ENCODE peak calls at places on chromosomes 16 and 17, in ten cellular contexts. One of them, this sample, is unnamed.

GRCh38 chr16:11510178-11510973 is 76.3 kb downstream of the LITAF start:
- DNase-seq in AG04449: no peak
- DNase-seq in SK-N-SH: no peak
- DNase-seq in thoracic aorta: no peak
- DNase-seq in dorsolateral prefrontal cortex: no peak
- DNase-seq in RWPE2: no peak
- DNase-seq in heart left ventricle: no peak
- DNase-seq in Peyer's patch: no peak
- DNase-seq in NB4: no peak
- DNase-seq in HL-60: no peak
- DNase-seq in this sample: no peak

GRCh38 chr17:40499551-40500189 is 1.8 kb downstream of the TNS4 start:
- DNase-seq in RWPE2: no peak
- DNase-seq in dorsolateral prefrontal cortex: no peak
- DNase-seq in HL-60: no peak
- DNase-seq in thoracic aorta: peak
- DNase-seq in heart left ventricle: peak
- DNase-seq in SK-N-SH: peak
- DNase-seq in AG04449: no peak
- DNase-seq in NB4: no peak
- DNase-seq in Peyer's patch: peak
- DNase-seq in this sample: no peak

GRCh38 chr17:63579633-63580032 is 21.1 kb upstream of the TACO1 start:
- DNase-seq in SK-N-SH: no peak
- DNase-seq in NB4: no peak
- DNase-seq in AG04449: no peak
- DNase-seq in dorsolateral prefrontal cortex: no peak
- DNase-seq in heart left ventricle: no peak
- DNase-seq in RWPE2: no peak
- DNase-seq in Peyer's patch: no peak
- DNase-seq in thoracic aorta: no peak
- DNase-seq in HL-60: no peak
- DNase-seq in this sample: no peak

GRCh38 chr17:43021739-43022512 is at the start of gene VAT1:
- DNase-seq in heart left ventricle: peak
- DNase-seq in Peyer's patch: peak
- DNase-seq in HL-60: peak
- DNase-seq in NB4: peak
- DNase-seq in AG04449: no peak
- DNase-seq in RWPE2: no peak
- DNase-seq in thoracic aorta: no peak
- DNase-seq in dorsolateral prefrontal cortex: peak
- DNase-seq in SK-N-SH: peak
- DNase-seq in this sample: peak

GRCh38 chr17:67515490-67516088 is 138.5 kb downstream of the PITPNC1 start:
- DNase-seq in RWPE2: no peak
- DNase-seq in thoracic aorta: no peak
- DNase-seq in HL-60: no peak
- DNase-seq in dorsolateral prefrontal cortex: no peak
- DNase-seq in AG04449: no peak
- DNase-seq in SK-N-SH: no peak
- DNase-seq in heart left ventricle: no peak
- DNase-seq in NB4: no peak
- DNase-seq in Peyer's patch: peak
- DNase-seq in this sample: no peak

GRCh38 chr17:40312131-40312731 is 3.3 kb downstream of the RARA start:
- DNase-seq in heart left ventricle: no peak
- DNase-seq in thoracic aorta: no peak
- DNase-seq in AG04449: no peak
- DNase-seq in NB4: no peak
- DNase-seq in SK-N-SH: peak
- DNase-seq in dorsolateral prefrontal cortex: no peak
- DNase-seq in Peyer's patch: peak
- DNase-seq in RWPE2: no peak
- DNase-seq in HL-60: no peak
- DNase-seq in this sample: no peak

GRCh38 chr17:38465420-38466345 is 37.4 kb downstream of the ARHGAP23 start:
- DNase-seq in Peyer's patch: no peak
- DNase-seq in HL-60: no peak
- DNase-seq in AG04449: no peak
- DNase-seq in dorsolateral prefrontal cortex: no peak
- DNase-seq in SK-N-SH: peak
- DNase-seq in heart left ventricle: peak
- DNase-seq in NB4: no peak
- DNase-seq in RWPE2: no peak
- DNase-seq in thoracic aorta: peak
- DNase-seq in this sample: no peak

GRCh38 chr17:67682196-67682595 is 35.5 kb upstream of the NOL11 start:
- DNase-seq in AG04449: no peak
- DNase-seq in HL-60: no peak
- DNase-seq in RWPE2: no peak
- DNase-seq in Peyer's patch: no peak
- DNase-seq in heart left ventricle: no peak
- DNase-seq in dorsolateral prefrontal cortex: no peak
- DNase-seq in NB4: no peak
- DNase-seq in thoracic aorta: no peak
- DNase-seq in SK-N-SH: no peak
- DNase-seq in this sample: no peak

GRCh38 chr17:78712043-78712442 is 70.0 kb downstream of the CYTH1 start:
- DNase-seq in RWPE2: no peak
- DNase-seq in Peyer's patch: no peak
- DNase-seq in dorsolateral prefrontal cortex: no peak
- DNase-seq in thoracic aorta: no peak
- DNase-seq in heart left ventricle: no peak
- DNase-seq in AG04449: no peak
- DNase-seq in NB4: no peak
- DNase-seq in HL-60: no peak
- DNase-seq in SK-N-SH: no peak
- DNase-seq in this sample: no peak

GRCh38 chr17:56230660-56231059 is 77.4 kb downstream of the ANKFN1 start:
- DNase-seq in NB4: peak
- DNase-seq in AG04449: no peak
- DNase-seq in thoracic aorta: no peak
- DNase-seq in heart left ventricle: no peak
- DNase-seq in Peyer's patch: no peak
- DNase-seq in RWPE2: no peak
- DNase-seq in SK-N-SH: no peak
- DNase-seq in HL-60: no peak
- DNase-seq in dorsolateral prefrontal cortex: no peak
- DNase-seq in this sample: peak
- H3K4me3 ChIP-seq in NB4: no peak
- H3K4me3 ChIP-seq in AG04449: no peak
- H3K4me3 ChIP-seq in thoracic aorta: no peak
- H3K4me3 ChIP-seq in heart left ventricle: no peak
- H3K4me3 ChIP-seq in Peyer's patch: no peak
- H3K4me3 ChIP-seq in RWPE2: no peak
- H3K4me3 ChIP-seq in SK-N-SH: no peak
- H3K4me3 ChIP-seq in HL-60: no peak
- H3K4me3 ChIP-seq in dorsolateral prefrontal cortex: no peak
- H3K4me3 ChIP-seq in this sample: no peak

DNA sequence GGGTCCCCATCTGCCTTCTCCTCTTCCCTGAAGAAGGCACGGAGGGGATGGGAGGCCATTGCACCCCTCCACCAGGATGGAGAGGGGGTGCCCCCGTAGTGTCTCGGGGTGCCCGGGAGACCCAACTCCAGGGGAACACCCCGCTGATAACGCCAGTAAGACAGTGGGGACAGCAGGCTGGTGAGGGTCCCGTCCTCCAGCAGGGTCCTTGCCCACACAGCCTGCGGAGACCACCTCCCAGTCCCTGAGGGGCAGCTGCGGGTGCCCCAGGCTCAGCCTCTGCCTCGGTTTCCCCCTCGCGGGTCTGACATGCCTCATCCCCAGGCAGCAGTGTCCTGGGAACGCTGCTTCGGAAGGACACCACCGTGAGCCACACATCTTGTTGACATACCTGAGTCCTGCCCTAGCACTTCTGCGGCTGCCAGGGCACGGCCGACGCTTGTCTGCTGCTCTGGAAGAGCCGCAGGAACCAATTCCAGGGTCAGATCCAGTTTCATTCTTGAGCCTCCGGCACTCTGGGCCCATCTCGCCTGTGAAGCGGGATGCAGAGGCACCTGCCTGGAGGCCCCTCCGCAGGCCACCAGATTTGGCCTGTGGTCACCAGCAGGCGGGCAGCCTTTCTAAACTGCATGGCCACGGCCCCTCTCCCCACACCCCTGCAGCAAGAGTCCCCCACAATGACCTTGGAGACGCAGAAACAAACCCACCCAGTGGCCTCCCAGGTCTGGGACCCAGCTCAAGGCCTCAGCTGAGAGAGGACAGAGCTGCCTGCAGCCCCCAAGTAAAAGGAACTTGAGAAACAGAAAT is 39.9 kb upstream of the ZC3H18 start:
- DNase-seq in Peyer's patch: no peak
- DNase-seq in HL-60: no peak
- DNase-seq in AG04449: no peak
- DNase-seq in RWPE2: no peak
- DNase-seq in heart left ventricle: peak
- DNase-seq in dorsolateral prefrontal cortex: no peak
- DNase-seq in thoracic aorta: no peak
- DNase-seq in SK-N-SH: no peak
- DNase-seq in NB4: no peak
- DNase-seq in this sample: no peak
- H3K4me3 ChIP-seq in Peyer's patch: no peak
- H3K4me3 ChIP-seq in HL-60: no peak
- H3K4me3 ChIP-seq in AG04449: no peak
- H3K4me3 ChIP-seq in RWPE2: no peak
- H3K4me3 ChIP-seq in heart left ventricle: no peak
- H3K4me3 ChIP-seq in dorsolateral prefrontal cortex: no peak
- H3K4me3 ChIP-seq in thoracic aorta: no peak
- H3K4me3 ChIP-seq in SK-N-SH: no peak
- H3K4me3 ChIP-seq in NB4: no peak
- H3K4me3 ChIP-seq in this sample: no peak

GRCh38 chr17:81915331-81915730 is 2.6 kb downstream of the SIRT7 start:
- DNase-seq in heart left ventricle: no peak
- DNase-seq in HL-60: no peak
- DNase-seq in thoracic aorta: no peak
- DNase-seq in SK-N-SH: no peak
- DNase-seq in Peyer's patch: no peak
- DNase-seq in RWPE2: no peak
- DNase-seq in dorsolateral prefrontal cortex: no peak
- DNase-seq in AG04449: no peak
- DNase-seq in NB4: no peak
- DNase-seq in this sample: no peak

GRCh38 chr17:81920612-81921530 is 2.9 kb upstream of the SIRT7 start:
- DNase-seq in Peyer's patch: no peak
- DNase-seq in heart left ventricle: no peak
- DNase-seq in thoracic aorta: no peak
- DNase-seq in RWPE2: no peak
- DNase-seq in HL-60: peak
- DNase-seq in dorsolateral prefrontal cortex: no peak
- DNase-seq in NB4: no peak
- DNase-seq in AG04449: no peak
- DNase-seq in SK-N-SH: no peak
- DNase-seq in this sample: no peak

GRCh38 chr17:81918762-81919545 is 978 bp upstream of the SIRT7 start:
- DNase-seq in thoracic aorta: no peak
- DNase-seq in NB4: no peak
- DNase-seq in heart left ventricle: no peak
- DNase-seq in Peyer's patch: peak
- DNase-seq in HL-60: no peak
- DNase-seq in AG04449: no peak
- DNase-seq in SK-N-SH: no peak
- DNase-seq in dorsolateral prefrontal cortex: no peak
- DNase-seq in RWPE2: no peak
- DNase-seq in this sample: no peak

GRCh38 chr17:81914103-81914850 is 3.1 kb upstream of the PCYT2 start:
- DNase-seq in HL-60: no peak
- DNase-seq in heart left ventricle: no peak
- DNase-seq in AG04449: no peak
- DNase-seq in thoracic aorta: no peak
- DNase-seq in RWPE2: no peak
- DNase-seq in Peyer's patch: no peak
- DNase-seq in NB4: no peak
- DNase-seq in dorsolateral prefrontal cortex: no peak
- DNase-seq in SK-N-SH: no peak
- DNase-seq in this sample: no peak

DNA sequence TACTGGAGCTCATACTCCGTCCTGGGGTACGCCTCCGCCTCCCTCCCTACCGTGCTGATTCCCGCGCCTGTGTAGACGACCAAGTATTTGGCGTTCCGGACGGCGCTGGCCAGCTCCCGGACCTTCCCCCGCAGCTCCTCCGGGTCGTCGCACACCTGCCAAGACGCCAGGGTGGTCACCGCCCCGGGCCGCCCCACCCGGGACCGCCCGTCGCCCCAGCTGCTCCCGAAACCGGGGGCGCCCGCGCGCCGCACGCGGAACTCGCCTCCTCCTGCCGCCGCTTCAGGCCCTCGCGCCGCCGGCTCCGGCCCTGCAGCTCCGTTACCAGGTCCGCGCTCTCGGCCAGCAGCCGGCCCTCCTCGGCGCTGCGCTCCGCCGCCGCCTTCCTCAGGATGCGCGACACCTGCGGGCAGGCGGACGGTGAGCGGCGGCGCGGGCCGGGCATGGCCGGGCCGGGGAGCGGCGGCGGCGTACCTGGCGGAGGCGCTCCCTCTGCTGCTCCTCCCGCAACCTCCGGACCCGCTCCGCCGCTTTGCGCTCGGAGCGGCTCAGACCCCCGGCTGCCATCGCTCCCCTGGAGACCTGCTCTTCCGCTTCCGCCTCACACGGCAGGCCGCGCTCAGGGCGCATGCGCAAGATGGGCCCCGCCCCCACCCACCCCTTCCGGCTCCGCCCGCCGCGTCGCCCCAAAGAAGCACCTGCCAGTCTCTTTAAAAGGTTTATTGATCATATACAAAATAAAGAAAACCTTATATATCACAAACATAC is at the start of gene SIRT7:
- DNase-seq in thoracic aorta: no peak
- DNase-seq in NB4: peak
- DNase-seq in AG04449: no peak
- DNase-seq in heart left ventricle: peak
- DNase-seq in RWPE2: no peak
- DNase-seq in SK-N-SH: peak
- DNase-seq in HL-60: peak
- DNase-seq in Peyer's patch: peak
- DNase-seq in dorsolateral prefrontal cortex: peak
- DNase-seq in this sample: no peak
- H3K4me3 ChIP-seq in thoracic aorta: peak
- H3K4me3 ChIP-seq in NB4: peak
- H3K4me3 ChIP-seq in AG04449: peak
- H3K4me3 ChIP-seq in heart left ventricle: peak
- H3K4me3 ChIP-seq in RWPE2: peak
- H3K4me3 ChIP-seq in SK-N-SH: peak
- H3K4me3 ChIP-seq in HL-60: peak
- H3K4me3 ChIP-seq in Peyer's patch: peak
- H3K4me3 ChIP-seq in dorsolateral prefrontal cortex: peak
- H3K4me3 ChIP-seq in this sample: peak

DNA sequence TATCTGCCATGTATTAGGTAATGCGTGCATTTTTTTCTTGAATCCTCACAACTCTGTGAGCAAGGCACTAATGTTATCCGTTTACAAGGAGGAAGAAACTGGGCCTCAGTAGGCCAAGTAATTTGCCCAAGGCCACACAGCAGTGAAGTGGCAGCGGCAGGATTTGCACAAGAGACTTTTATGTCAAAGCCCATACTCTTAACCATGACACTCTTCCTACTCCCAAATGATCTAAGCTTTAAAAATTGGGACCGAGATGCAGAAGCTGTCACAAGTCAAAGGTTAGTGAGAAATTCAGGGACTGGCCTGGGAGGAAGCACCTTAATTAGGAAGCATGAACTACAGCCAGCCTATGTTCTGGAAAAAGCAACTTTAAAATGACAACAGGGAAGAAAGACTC is 10.7 kb downstream of the MAP3K14 start:
- DNase-seq in AG04449: no peak
- DNase-seq in dorsolateral prefrontal cortex: no peak
- DNase-seq in RWPE2: no peak
- DNase-seq in Peyer's patch: no peak
- DNase-seq in thoracic aorta: no peak
- DNase-seq in HL-60: no peak
- DNase-seq in heart left ventricle: no peak
- DNase-seq in NB4: no peak
- DNase-seq in SK-N-SH: no peak
- DNase-seq in this sample: no peak
- H3K4me3 ChIP-seq in AG04449: no peak
- H3K4me3 ChIP-seq in dorsolateral prefrontal cortex: no peak
- H3K4me3 ChIP-seq in RWPE2: no peak
- H3K4me3 ChIP-seq in Peyer's patch: no peak
- H3K4me3 ChIP-seq in thoracic aorta: no peak
- H3K4me3 ChIP-seq in HL-60: no peak
- H3K4me3 ChIP-seq in heart left ventricle: no peak
- H3K4me3 ChIP-seq in NB4: no peak
- H3K4me3 ChIP-seq in SK-N-SH: no peak
- H3K4me3 ChIP-seq in this sample: no peak

This sample was measured in skeletal muscle cell.